ENCODE peak calls at places on chromosomes 6 and 20, in six cellular contexts. Z is A549, E is HepG2, H is GM12878, B is K562, C is SK-N-SH. F is an unnamed sample.
A peak's percentile ranks its signal among the peaks of the same experiment; 100 is the strongest.

GRCh38 chr6:170110201-170111140 is 180.4 kb downstream of the DLL1 start:
- DNase-seq in H (no peak), E (no peak), Z (no peak), B (no peak), C (no peak), F (no peak)

GRCh38 chr6:142302427-142303190 is 802 bp downstream of the ADGRG6 start:
- DNase-seq in B (no peak), H (no peak), C (no peak), Z (peak; percentile 74), E (peak; percentile 55), F (peak; percentile 52)

GRCh38 chr20:33526769-33527168 is 36.9 kb downstream of the CBFA2T2 start:
- DNase-seq in C (no peak), Z (no peak), E (no peak), H (no peak), B (no peak), F (no peak)

GRCh38 chr6:10278786-10279185 is 136.1 kb downstream of the TFAP2A start:
- DNase-seq in H (no peak), E (no peak), Z (no peak), B (no peak), C (no peak), F (no peak)

GRCh38 chr6:150046943-150047342 is 21.6 kb upstream of the RAET1L start:
- DNase-seq in E (no peak), H (no peak), B (no peak), Z (no peak), C (no peak), F (no peak)

GRCh38 chr20:63337786-63338420 is 23.2 kb downstream of the CHRNA4 start:
- DNase-seq in C (no peak), E (no peak), B (no peak), Z (no peak), H (no peak), F (no peak)

GRCh38 chr6:18362058-18362561 is 25.0 kb upstream of the RNF144B start:
- DNase-seq in B (no peak), C (no peak), Z (no peak), H (no peak), E (no peak), F (no peak)

GRCh38 chr6:124958759-124959354 is 3.4 kb upstream of the RNF217 start:
- DNase-seq in E (no peak), Z (no peak), B (no peak), C (no peak), H (no peak), F (no peak)

GRCh38 chr20:24872291-24873014 is 76.6 kb upstream of the CST7 start:
- DNase-seq in B (no peak), E (no peak), H (no peak), C (peak; percentile 76), Z (no peak), F (no peak)

GRCh38 chr6:76992553-76992952 is 470.7 kb downstream of the HTR1B start:
- DNase-seq in H (no peak), B (no peak), C (no peak), E (no peak), Z (no peak), F (no peak)

GRCh38 chr6:137724018-137724403 is 143.0 kb upstream of the TNFAIP3 start:
- DNase-seq in B (no peak), E (peak; percentile 87), H (no peak), Z (peak; percentile 21), C (no peak), F (no peak)
- TF ChIP-seq CHD2 in B (no peak), E (no peak), H (no peak), Z (no peak), C (no peak), F (no peak)

DNA sequence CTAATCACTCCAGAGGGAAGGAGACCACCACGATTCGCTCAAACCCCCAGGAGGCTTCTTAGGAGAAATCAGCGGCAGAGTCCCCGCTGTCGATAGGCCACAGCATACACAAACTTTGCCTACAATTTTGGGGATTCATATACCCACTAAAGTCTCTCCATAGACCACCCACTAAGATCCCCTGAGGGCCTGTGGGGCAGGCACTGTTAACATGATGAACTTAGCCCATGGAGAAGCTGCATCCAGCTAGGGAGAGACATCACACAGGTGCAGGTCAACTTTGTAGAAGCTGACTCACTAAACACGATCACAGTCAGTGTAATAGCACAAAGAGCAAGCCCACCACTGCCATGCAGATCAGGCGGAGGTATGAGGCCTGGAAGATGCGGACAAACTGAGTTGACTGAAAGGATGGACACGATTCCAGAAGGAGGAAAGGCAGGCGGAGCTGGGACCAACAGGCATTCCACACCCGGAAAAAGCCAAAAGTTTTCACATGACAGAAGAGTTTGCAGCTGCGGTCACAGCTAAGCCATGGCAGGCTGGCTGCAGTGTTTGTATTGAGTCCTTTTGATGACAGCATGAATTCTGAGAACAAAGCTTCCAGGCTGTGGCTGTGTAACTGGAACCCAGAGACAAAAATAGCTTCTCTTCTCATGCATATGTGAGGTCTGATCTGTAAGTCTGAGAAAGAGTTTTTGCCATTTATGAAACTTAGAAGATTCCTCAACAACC is 75.7 kb upstream of the QKI start:
- DNase-seq in C (no peak), E (no peak), B (no peak), H (no peak), Z (no peak), F (no peak)
- TF ChIP-seq CHD2 in C (no peak), E (no peak), B (no peak), H (no peak), Z (no peak), F (no peak)

GRCh38 chr6:135919026-135919425 is 67.5 kb downstream of the PDE7B start:
- DNase-seq in C (no peak), Z (no peak), H (no peak), E (no peak), B (no peak), F (no peak)

GRCh38 chr6:135920689-135921088 is 69.2 kb downstream of the PDE7B start:
- DNase-seq in B (no peak), Z (no peak), H (no peak), E (no peak), C (no peak), F (no peak)

GRCh38 chr6:135921176-135921575 is 69.7 kb downstream of the PDE7B start:
- DNase-seq in H (no peak), B (no peak), Z (no peak), C (no peak), E (no peak), F (no peak)

GRCh38 chr6:135922170-135922569 is 70.7 kb downstream of the PDE7B start:
- DNase-seq in B (no peak), E (no peak), C (peak; percentile 31), H (no peak), Z (peak; percentile 68), F (peak; percentile 23)

GRCh38 chr6:135922746-135923145 is 71.2 kb downstream of the PDE7B start:
- DNase-seq in Z (no peak), E (no peak), C (peak; percentile 49), H (no peak), B (no peak), F (no peak)
- TF ChIP-seq CHD2 in Z (no peak), E (no peak), C (no peak), H (no peak), B (no peak), F (no peak)

GRCh38 chr6:166934174-166934573 is 22.2 kb downstream of the RNASET2 start:
- DNase-seq in H (no peak), Z (no peak), E (no peak), B (no peak), C (no peak), F (no peak)
- TF ChIP-seq CHD2 in H (no peak), Z (no peak), E (no peak), B (no peak), C (no peak), F (no peak)

DNA sequence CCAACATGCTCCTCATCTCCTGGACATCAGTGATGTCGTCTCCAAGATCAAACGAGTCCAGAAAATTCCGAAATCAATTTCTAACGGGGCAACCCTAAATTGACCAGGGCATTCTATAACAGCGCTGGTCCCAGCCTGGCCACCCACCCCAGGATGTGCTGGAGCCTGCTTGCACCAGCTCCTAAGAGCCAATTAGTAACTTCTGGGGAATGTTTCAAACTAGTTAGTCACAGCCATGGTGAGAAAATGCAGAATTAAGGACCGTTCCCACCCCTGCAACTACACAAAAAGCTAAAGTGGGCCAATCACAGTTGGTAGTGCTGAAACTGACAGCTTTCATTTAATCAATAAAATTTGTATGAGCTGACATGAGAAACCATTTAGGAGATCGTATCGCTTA is 165.8 kb upstream of the AFDN start:
- DNase-seq in Z (no peak), E (no peak), H (no peak), B (no peak), C (no peak), F (no peak)
- TF ChIP-seq CHD2 in Z (no peak), E (no peak), H (no peak), B (no peak), C (no peak), F (no peak)

DNA sequence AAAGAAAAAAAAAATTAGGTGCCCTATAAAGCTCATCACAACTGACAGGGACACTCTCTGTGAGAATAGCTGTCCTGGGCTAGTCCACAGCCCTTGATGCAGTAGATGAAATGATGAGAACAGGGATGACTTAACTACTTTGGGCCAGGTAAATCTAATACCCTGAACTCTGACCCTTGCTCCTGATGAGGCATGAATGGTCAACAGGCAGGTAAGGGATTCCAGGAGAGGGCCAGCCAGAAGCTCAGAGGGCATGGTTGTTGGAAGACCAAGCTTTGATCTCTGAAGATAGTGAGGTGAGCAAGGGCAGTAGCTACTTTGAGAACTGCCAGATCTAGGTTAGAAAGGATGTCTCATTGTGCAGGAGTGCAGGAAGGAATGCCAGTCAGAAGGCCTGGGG is 15.6 kb downstream of the NSFL1C start:
- DNase-seq in B (no peak), Z (no peak), E (no peak), C (no peak), H (no peak), F (no peak)
- TF ChIP-seq CHD2 in B (no peak), Z (no peak), E (no peak), C (no peak), H (no peak), F (no peak)

GRCh38 chr20:46399401-46399800 is 7.0 kb downstream of the ELMO2 start:
- DNase-seq in E (no peak), Z (no peak), H (no peak), B (no peak), C (no peak), F (no peak)

GRCh38 chr20:46400253-46400652 is 6.2 kb downstream of the ELMO2 start:
- DNase-seq in C (no peak), Z (no peak), H (no peak), B (no peak), E (no peak), F (no peak)

GRCh38 chr20:46401478-46401860 is 4.9 kb downstream of the ELMO2 start:
- DNase-seq in C (no peak), E (no peak), H (peak; percentile 40), B (no peak), Z (no peak), F (no peak)

GRCh38 chr20:46402236-46402886 is 4.1 kb downstream of the ELMO2 start:
- DNase-seq in E (no peak), Z (no peak), H (no peak), B (no peak), C (no peak), F (no peak)

DNA sequence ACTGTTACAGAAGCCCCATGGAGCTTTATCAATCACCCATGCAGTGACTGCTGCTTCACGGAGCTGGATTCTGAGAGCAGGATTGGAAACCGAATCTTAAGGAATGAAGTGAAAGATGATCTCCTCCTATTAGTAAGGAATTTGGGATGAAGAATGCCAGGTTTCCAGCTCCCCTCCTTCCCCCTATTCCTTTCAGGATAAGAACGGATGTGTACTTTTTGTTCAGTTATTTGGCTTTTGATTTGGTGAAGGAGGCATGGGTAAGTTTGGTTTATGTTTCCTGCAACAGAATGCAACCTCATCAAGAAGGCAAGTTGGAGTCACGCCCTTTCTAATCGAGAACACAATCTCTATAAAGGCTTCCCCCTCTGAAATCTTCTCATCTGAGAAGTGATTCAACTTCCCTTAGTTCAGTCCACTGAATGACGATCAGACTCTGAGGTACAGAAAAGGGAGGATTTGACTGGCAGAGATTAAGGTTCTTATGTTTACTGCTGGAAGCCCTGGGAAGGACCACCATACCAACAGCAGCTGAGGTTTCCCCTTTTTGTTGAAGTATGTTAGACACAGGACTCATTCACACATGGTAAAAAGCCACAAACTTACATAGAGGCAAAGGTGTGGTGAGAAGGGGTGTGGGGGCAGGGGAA is 5.5 kb downstream of the ELMO2 start:
- DNase-seq in C (no peak), B (no peak), E (no peak), H (no peak), Z (no peak), F (no peak)
- TF ChIP-seq CHD2 in C (no peak), B (no peak), E (no peak), H (no peak), Z (no peak), F (no peak)